ENCODE peak calls at places on chromosomes 11 and 22, in eight cellular contexts. F is fibroblast of the aortic adventitia; G is coronary artery; J is activated effector memory CD4-positive, alpha-beta T cell treated with anti-CD3 and anti-CD28 coated beads, Interleukin-2, amount 50 U/mL, for 16 hours; Y is ELF-1; D is endothelial cell; M is uterus; E is GM12892. V is an unnamed sample.

GRCh38 chr11:64112771-64113461 is 53.0 kb downstream of the MACROD1 start:
- DNase-seq in F (no peak), G (no peak), J (no peak), Y (no peak), D (no peak), M (no peak), E (no peak), V (no peak)

GRCh38 chr11:118058311-118059230 is 18.3 kb upstream of the TMPRSS4 start:
- DNase-seq in F (no peak), G (peak), J (peak), Y (no peak), D (no peak), M (no peak), E (no peak), V (no peak)

GRCh38 chr22:45083659-45084305 is 74.0 kb upstream of the PHF21B start:
- DNase-seq in F (peak), G (no peak), J (no peak), Y (no peak), D (no peak), M (no peak), E (no peak), V (no peak)

GRCh38 chr11:74933765-74934164 is 15.1 kb downstream of the XRRA1 start:
- DNase-seq in F (no peak), G (no peak), J (no peak), Y (no peak), D (no peak), M (no peak), E (no peak), V (no peak)

GRCh38 chr22:38353142-38353629 is 36.0 kb upstream of the CSNK1E start:
- DNase-seq in F (peak), G (no peak), J (peak), Y (peak), D (peak), M (peak), E (peak), V (peak)

GRCh38 chr11:60175860-60176275 is 7.0 kb downstream of the MS4A6A start:
- DNase-seq in F (no peak), G (no peak), J (no peak), Y (no peak), D (no peak), M (no peak), E (no peak), V (no peak)

GRCh38 chr11:45334410-45334809 is 48.3 kb upstream of the SYT13 start:
- DNase-seq in F (no peak), G (no peak), J (no peak), Y (no peak), D (no peak), M (no peak), E (no peak), V (no peak)

GRCh38 chr11:131370090-131370751 is at the start of gene NTM:
- DNase-seq in F (peak), G (no peak), J (no peak), Y (peak), D (no peak), M (no peak), E (no peak), V (peak)

GRCh38 chr22:36323182-36323854 is 64.4 kb downstream of the MYH9 start:
- DNase-seq in F (peak), G (peak), J (no peak), Y (no peak), D (no peak), M (peak), E (no peak), V (peak)

GRCh38 chr11:69642549-69642912 is 1.6 kb downstream of the CCND1 start:
- DNase-seq in F (no peak), G (peak), J (peak), Y (no peak), D (peak), M (no peak), E (no peak), V (no peak)

GRCh38 chr22:47281126-47282106 is 519.0 kb downstream of the TBC1D22A start:
- DNase-seq in F (peak), G (no peak), J (no peak), Y (no peak), D (no peak), M (no peak), E (no peak), V (no peak)

GRCh38 chr11:113289341-113290187 is 24.8 kb upstream of the TTC12 start:
- DNase-seq in F (peak), G (no peak), J (peak), Y (peak), D (peak), M (peak), E (peak), V (peak)

GRCh38 chr11:15988693-15989231 is 367.6 kb downstream of the SOX6 start:
- DNase-seq in F (peak), G (no peak), J (no peak), Y (peak), D (peak), M (no peak), E (no peak), V (no peak)

GRCh38 chr22:46791201-46791731 is 28.8 kb downstream of the TBC1D22A start:
- DNase-seq in F (peak), G (no peak), J (peak), Y (no peak), D (no peak), M (peak), E (no peak), V (peak)

GRCh38 chr11:10908215-10908990 is 50.5 kb upstream of the ZBED5 start:
- DNase-seq in F (peak), G (no peak), J (no peak), Y (peak), D (no peak), M (no peak), E (no peak), V (no peak)

GRCh38 chr11:29328961-29329441 is 687.8 kb downstream of the KCNA4 start:
- DNase-seq in F (peak), G (no peak), J (no peak), Y (no peak), D (peak), M (no peak), E (no peak), V (no peak)

GRCh38 chr22:31938258-31938657 is 6.1 kb upstream of the YWHAH start:
- DNase-seq in F (no peak), G (no peak), J (no peak), Y (no peak), D (no peak), M (no peak), E (no peak), V (no peak)